ENCODE peak calls at places on chromosomes 11 and 22, in nine cellular contexts. R is SK-N-SH; I is body of pancreas; G is astrocyte; F is CD8-positive, alpha-beta T cell; P is IMR-90; O is HL-60; X is esophagus squamous epithelium; Q is BE2C. H is an unnamed sample. For H3K27me3, the result is how much of the 10 kb centered on the place peaks cover.

GRCh38 chr11:68848429-68848828 is 6.7 kb upstream of the CPT1A start:
- DNase-seq in R (no peak), I (no peak), G (no peak), F (no peak), P (no peak), O (no peak), X (no peak), Q (no peak), H (no peak)

GRCh38 chr22:44381761-44382454 is 69.2 kb upstream of the SHISAL1 start:
- DNase-seq in R (no peak), I (no peak), G (no peak), F (no peak), P (no peak), O (no peak), X (no peak), Q (no peak), H (no peak)

GRCh38 chr11:17764446-17765218 is 30.1 kb downstream of the KCNC1 start:
- DNase-seq in R (peak), I (no peak), G (no peak), F (no peak), P (no peak), O (no peak), X (no peak), Q (peak), H (no peak)

GRCh38 chr11:64888761-64889511 is 10.5 kb upstream of the EHD1 start:
- DNase-seq in R (no peak), I (no peak), G (no peak), F (no peak), P (no peak), O (no peak), X (no peak), Q (no peak), H (no peak)

GRCh38 chr22:49704345-49705215 is 123.1 kb downstream of the BRD1 start:
- DNase-seq in R (peak), I (no peak), G (no peak), F (no peak), P (no peak), O (no peak), X (no peak), Q (no peak), H (no peak)

GRCh38 chr11:71548120-71548519 is at the start of gene KRTAP5-9:
- DNase-seq in R (no peak), I (no peak), G (no peak), F (no peak), P (no peak), O (no peak), X (no peak), Q (no peak), H (no peak)

GRCh38 chr11:73461335-73461840 is 85.2 kb downstream of the RELT start:
- DNase-seq in R (no peak), I (no peak), G (no peak), F (no peak), P (peak), O (no peak), X (no peak), Q (no peak), H (no peak)

GRCh38 chr22:27377501-27377900 is 424.1 kb downstream of the MN1 start:
- DNase-seq in R (no peak), I (peak), G (no peak), F (no peak), P (no peak), O (no peak), X (no peak), Q (no peak), H (no peak)

GRCh38 chr11:106410902-106411301 is 333.4 kb downstream of the AASDHPPT start:
- DNase-seq in R (no peak), I (no peak), G (no peak), F (no peak), P (no peak), O (no peak), X (no peak), Q (no peak), H (no peak)

GRCh38 chr22:36383110-36383581 is 4.6 kb downstream of the MYH9 start:
- DNase-seq in R (no peak), I (no peak), G (peak), F (peak), P (peak), O (peak), X (no peak), Q (no peak), H (peak)

GRCh38 chr11:111064118-111064517 is 181.4 kb upstream of the POU2AF2 start:
- DNase-seq in R (no peak), I (no peak), G (peak), F (no peak), P (peak), O (no peak), X (no peak), Q (no peak), H (no peak)

GRCh38 chr11:65378928-65379638 is 3.4 kb downstream of the SLC25A45 start:
- DNase-seq in R (no peak), I (no peak), G (no peak), F (no peak), P (no peak), O (no peak), X (no peak), Q (no peak), H (no peak)

GRCh38 chr22:50306753-50307749 is at the start of gene PLXNB2:
- DNase-seq in R (peak), I (peak), G (peak), F (no peak), P (peak), O (peak), X (no peak), Q (peak), H (peak)

GRCh38 chr11:96878299-96879051 is 488.7 kb downstream of the JRKL start:
- DNase-seq in R (no peak), I (no peak), G (no peak), F (no peak), P (no peak), O (no peak), X (no peak), Q (no peak), H (no peak)

GRCh38 chr22:22914726-22915669 is 27.4 kb downstream of the IGLL5 start:
- DNase-seq in R (no peak), I (no peak), G (no peak), F (no peak), P (no peak), O (no peak), X (no peak), Q (no peak), H (no peak)

GRCh38 chr11:45300715-45301114 is 14.6 kb upstream of the SYT13 start:
- DNase-seq in R (no peak), I (no peak), G (no peak), F (no peak), P (no peak), O (no peak), X (no peak), Q (no peak), H (no peak)

GRCh38 chr11:2927851-2928604 is 1.2 kb downstream of the PHLDA2 start:
- DNase-seq in R (peak), I (no peak), G (no peak), F (no peak), P (peak), O (peak), X (no peak), Q (no peak), H (peak)
- H3K27me3 ChIP-seq in R (under half), I (under half), G (under half), F (under half), P (under half), O (under half), X (under half), Q (under half), H (half or more)

GRCh38 chr11:123576501-123576900 is 77.9 kb downstream of the SCN3B start:
- DNase-seq in R (no peak), I (no peak), G (no peak), F (no peak), P (no peak), O (no peak), X (no peak), Q (no peak), H (no peak)

GRCh38 chr11:123575441-123575840 is 79.0 kb downstream of the SCN3B start:
- DNase-seq in R (no peak), I (no peak), G (no peak), F (no peak), P (no peak), O (no peak), X (no peak), Q (no peak), H (no peak)

GRCh38 chr11:123576082-123576481 is 78.3 kb downstream of the SCN3B start:
- DNase-seq in R (no peak), I (no peak), G (no peak), F (no peak), P (no peak), O (no peak), X (no peak), Q (no peak), H (no peak)

GRCh38 chr11:123578778-123579481 is 75.5 kb downstream of the SCN3B start:
- DNase-seq in R (no peak), I (no peak), G (no peak), F (no peak), P (no peak), O (no peak), X (no peak), Q (no peak), H (no peak)

GRCh38 chr11:123577081-123577598 is 77.3 kb downstream of the SCN3B start:
- DNase-seq in R (peak), I (peak), G (peak), F (peak), P (peak), O (peak), X (no peak), Q (peak), H (peak)
- TF ChIP-seq CTCF in R (peak), I (peak), G (peak), F (peak), P (peak), O (peak), X (peak), Q (peak), H (peak)

GRCh38 chr11:386483-386882 is 7.5 kb upstream of the PKP3 start:
- DNase-seq in R (no peak), I (no peak), G (no peak), F (no peak), P (no peak), O (no peak), X (no peak), Q (no peak), H (no peak)

GRCh38 chr11:384511-384910 is 9.5 kb upstream of the PKP3 start:
- DNase-seq in R (no peak), I (no peak), G (no peak), F (no peak), P (no peak), O (no peak), X (no peak), Q (no peak), H (no peak)

GRCh38 chr11:387193-387793 is 6.7 kb upstream of the PKP3 start:
- DNase-seq in R (no peak), I (no peak), G (no peak), F (no peak), P (no peak), O (no peak), X (no peak), Q (no peak), H (no peak)

GRCh38 chr11:383431-383830 is 10.6 kb upstream of the PKP3 start:
- DNase-seq in R (peak), I (no peak), G (no peak), F (no peak), P (no peak), O (no peak), X (no peak), Q (no peak), H (no peak)

DNA sequence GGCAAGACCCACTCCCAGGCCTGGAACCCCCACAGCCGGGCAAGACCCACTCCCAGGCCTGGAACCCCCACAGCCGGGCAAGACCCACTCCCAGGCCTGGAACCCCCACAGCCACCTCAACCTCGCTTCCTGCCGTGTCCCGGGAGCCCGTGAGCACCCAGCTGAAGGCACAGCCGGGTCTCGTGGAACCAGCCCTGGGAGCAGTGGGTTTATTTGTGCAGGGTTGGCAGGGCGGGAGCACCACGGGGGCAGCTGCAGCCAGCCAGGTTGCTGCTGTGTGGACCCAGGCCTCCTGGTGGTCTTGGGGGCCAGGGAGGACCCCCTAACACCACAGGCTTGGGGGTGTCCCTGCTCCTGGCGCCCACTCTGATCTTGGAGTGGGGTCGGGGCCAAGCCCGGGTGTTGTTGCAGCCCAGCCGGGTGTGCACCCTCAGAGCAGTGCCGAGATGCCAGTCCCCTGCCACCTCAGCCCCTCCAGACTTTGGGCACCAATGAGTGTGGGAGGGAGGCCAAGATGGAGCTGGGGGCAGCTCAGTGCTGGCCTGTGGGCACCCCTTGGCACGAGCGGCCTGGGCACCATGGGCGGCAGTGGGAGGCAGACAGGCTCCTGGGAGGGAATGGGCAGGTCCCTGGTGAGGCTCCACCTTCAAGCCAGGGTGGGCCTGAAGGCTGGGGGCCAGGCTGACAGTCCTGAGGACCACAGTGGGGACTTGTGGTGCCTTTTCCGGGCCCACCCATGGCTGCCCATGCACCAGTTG is 8.2 kb upstream of the PKP3 start:
- DNase-seq in R (no peak), I (no peak), G (no peak), F (no peak), P (no peak), O (no peak), X (no peak), Q (no peak), H (no peak)
- H3K27me3 ChIP-seq in R (under half), I (under half), G (under half), F (under half), P (under half), O (under half), X (under half), Q (under half), H (under half)

GRCh38 chr22:29306830-29307657 is 594 bp downstream of the GAS2L1 start:
- DNase-seq in R (peak), I (peak), G (no peak), F (peak), P (peak), O (no peak), X (no peak), Q (peak), H (peak)
- TF ChIP-seq CTCF in R (peak), I (no peak), G (no peak), F (no peak), P (peak), O (no peak), X (no peak), Q (no peak), H (no peak)

DNA sequence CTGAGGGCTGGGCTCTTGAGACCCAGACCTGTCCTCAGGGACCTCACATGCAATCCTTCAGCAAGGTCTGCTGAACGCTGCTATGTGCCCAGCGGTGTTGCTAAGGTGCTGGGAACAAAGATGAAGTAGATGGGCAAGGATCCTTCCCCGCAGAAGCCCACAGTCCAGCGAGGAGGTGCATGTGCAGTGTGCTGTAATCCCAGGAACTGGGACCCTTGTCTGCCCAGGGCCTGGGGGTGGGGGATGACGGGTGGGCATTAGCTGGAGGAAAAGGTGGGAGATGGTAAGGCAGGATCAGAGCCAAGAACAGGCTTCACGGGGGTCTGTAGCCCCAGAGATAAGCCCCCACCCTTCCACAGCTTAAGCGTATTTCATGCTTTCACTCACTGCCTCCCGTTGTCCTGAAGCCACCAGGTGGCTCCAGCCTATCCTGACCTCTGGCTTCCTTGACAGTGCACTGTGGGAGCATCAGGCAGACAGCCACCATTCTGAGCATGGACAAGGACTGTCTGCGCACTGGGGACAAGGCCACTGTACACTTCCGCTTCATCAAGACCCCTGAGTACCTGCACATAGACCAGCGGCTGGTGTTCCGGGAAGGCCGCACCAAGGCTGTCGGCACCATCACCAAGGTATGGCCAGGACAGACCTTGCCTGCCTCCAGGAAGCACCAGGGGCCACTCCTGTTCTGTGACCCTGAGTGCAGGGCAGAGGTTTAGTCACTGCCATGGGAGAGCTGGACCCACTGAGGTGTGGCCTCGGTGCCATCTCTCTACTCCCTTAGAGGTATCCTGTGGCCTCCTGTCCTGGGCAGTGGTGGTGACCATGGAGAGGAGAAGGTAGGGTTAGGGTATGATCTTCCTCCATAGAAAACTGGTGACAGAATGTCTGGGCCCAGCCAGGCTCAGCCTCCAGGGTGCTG is 22.0 kb downstream of the GTPBP1 start:
- DNase-seq in R (no peak), I (peak), G (no peak), F (no peak), P (no peak), O (no peak), X (no peak), Q (no peak), H (no peak)
- H3K27me3 ChIP-seq in R (under half), I (under half), G (under half), F (under half), P (under half), O (under half), X (under half), Q (under half), H (under half)

DNA sequence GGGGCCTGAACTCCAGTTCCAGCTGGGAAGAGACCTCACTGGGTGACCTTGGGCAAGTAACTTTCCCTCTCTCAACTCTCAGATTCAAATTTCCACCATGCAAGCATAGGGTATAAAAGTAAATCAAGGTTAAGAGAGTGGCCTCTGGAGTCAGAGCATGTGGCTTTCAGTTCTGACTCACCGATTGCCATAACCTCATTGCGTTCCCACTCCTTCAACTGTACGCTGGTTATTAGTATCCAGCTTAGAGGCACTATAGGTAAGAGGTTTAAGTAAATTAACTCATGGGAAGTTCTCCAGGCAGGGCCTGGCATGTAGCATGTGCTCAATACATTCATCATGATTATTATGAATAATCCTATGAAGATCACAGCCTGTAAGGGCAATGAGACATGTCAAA is 88.3 kb downstream of the FBXO7 start:
- DNase-seq in R (no peak), I (no peak), G (no peak), F (no peak), P (no peak), O (no peak), X (no peak), Q (no peak), H (no peak)
- TF ChIP-seq CTCF in R (no peak), I (no peak), G (no peak), F (no peak), P (no peak), O (no peak), X (no peak), Q (no peak), H (no peak)

GRCh38 chr22:39216143-39216490 is 28.7 kb downstream of the PDGFB start:
- DNase-seq in R (no peak), I (no peak), G (no peak), F (no peak), P (no peak), O (no peak), X (no peak), Q (no peak), H (no peak)

GRCh38 chr22:39220897-39221850 is 23.6 kb downstream of the PDGFB start:
- DNase-seq in R (no peak), I (no peak), G (no peak), F (no peak), P (peak), O (no peak), X (no peak), Q (no peak), H (no peak)

GRCh38 chr22:39221999-39222686 is 22.6 kb downstream of the PDGFB start:
- DNase-seq in R (no peak), I (no peak), G (no peak), F (no peak), P (no peak), O (no peak), X (no peak), Q (no peak), H (no peak)

GRCh38 chr22:39220450-39220849 is 24.3 kb downstream of the PDGFB start:
- DNase-seq in R (no peak), I (no peak), G (no peak), F (no peak), P (no peak), O (no peak), X (no peak), Q (no peak), H (no peak)

DNA sequence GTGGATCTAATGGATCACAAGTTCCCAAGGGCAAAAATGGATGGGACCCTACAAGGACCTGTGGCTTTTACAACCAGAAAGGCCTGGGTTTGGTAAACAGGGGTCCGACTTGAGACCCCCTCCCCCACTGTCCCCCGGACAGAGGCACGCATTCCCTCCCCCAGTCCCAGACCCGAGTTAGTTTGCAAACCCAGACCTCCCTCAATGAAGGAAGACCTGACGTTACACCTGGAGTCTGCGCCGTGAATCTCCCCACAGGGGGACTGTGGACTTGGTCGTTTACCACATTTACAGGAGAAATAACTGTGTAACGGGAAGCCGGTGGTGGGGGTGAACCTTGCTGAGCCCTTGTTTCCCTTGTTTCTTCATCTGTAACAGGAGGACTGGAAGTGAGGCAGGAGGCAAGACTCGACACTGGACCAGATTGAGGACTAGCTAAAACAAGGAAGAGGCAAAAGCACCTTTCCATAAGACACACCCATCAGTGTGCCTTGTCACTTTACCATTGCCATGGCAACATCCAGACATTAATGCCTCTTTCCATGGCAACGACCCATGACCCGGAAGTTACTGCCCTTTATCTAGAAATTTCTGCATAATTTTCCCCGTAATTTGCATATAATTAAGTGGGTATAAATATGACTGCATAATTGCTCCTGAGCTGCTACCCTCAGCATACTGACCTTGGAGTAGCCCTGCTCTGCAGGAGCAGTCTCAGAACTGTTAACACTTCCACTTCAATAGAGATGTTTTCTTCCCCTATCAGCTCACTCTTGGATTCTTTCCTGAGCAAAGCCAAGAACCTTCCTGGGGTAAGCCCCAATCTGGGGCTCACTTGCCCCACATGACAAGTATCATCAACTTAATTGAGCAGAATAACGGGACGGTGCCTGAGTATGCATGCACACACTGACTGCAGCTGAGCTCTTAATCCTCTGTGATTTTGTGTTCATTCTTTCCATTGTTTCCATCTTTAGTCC is 25.4 kb downstream of the PDGFB start:
- DNase-seq in R (no peak), I (no peak), G (no peak), F (no peak), P (no peak), O (no peak), X (no peak), Q (no peak), H (no peak)
- H3K27me3 ChIP-seq in R (under half), I (under half), G (under half), F (under half), P (under half), O (under half), X (under half), Q (under half), H (under half)

H was measured in cardiac muscle cell.